ENCODE peak calls at places on chromosome 2, in seven cellular contexts. One of them, this sample, is unnamed.

GRCh38 chr2:100391735-100392515 is 25.5 kb downstream of the CHST10 start:
- DNase-seq in K562: no peak
- DNase-seq in H1: no peak
- DNase-seq in HCT116: no peak
- DNase-seq in GM12878: no peak
- DNase-seq in SK-N-SH: no peak
- DNase-seq in HepG2: no peak
- DNase-seq in this sample: no peak

GRCh38 chr2:1400943-1401735 is 12.1 kb upstream of the TPO start:
- DNase-seq in K562: no peak
- DNase-seq in H1: no peak
- DNase-seq in HCT116: no peak
- DNase-seq in GM12878: no peak
- DNase-seq in SK-N-SH: no peak
- DNase-seq in HepG2: no peak
- DNase-seq in this sample: no peak

GRCh38 chr2:229003256-229003655 is 267.8 kb downstream of the PID1 start:
- DNase-seq in K562: no peak
- DNase-seq in H1: no peak
- DNase-seq in HCT116: no peak
- DNase-seq in GM12878: no peak
- DNase-seq in SK-N-SH: no peak
- DNase-seq in HepG2: no peak
- DNase-seq in this sample: no peak

GRCh38 chr2:241947876-241948275 is 78.3 kb downstream of the RTP5 start:
- DNase-seq in K562: no peak
- DNase-seq in H1: no peak
- DNase-seq in HCT116: no peak
- DNase-seq in GM12878: no peak
- DNase-seq in SK-N-SH: no peak
- DNase-seq in HepG2: no peak
- DNase-seq in this sample: no peak

GRCh38 chr2:64700133-64700809 is 46.6 kb upstream of the SERTAD2 start:
- DNase-seq in K562: no peak
- DNase-seq in H1: no peak
- DNase-seq in HCT116: no peak
- DNase-seq in GM12878: peak
- DNase-seq in SK-N-SH: no peak
- DNase-seq in HepG2: no peak
- DNase-seq in this sample: no peak

GRCh38 chr2:24489942-24490673 is 946 bp upstream of the NCOA1 start:
- DNase-seq in K562: no peak
- DNase-seq in H1: peak
- DNase-seq in HCT116: no peak
- DNase-seq in GM12878: no peak
- DNase-seq in SK-N-SH: peak
- DNase-seq in HepG2: peak
- DNase-seq in this sample: peak

GRCh38 chr2:239569401-239570090 is 168.7 kb upstream of the HDAC4 start:
- DNase-seq in K562: no peak
- DNase-seq in H1: no peak
- DNase-seq in HCT116: no peak
- DNase-seq in GM12878: no peak
- DNase-seq in SK-N-SH: no peak
- DNase-seq in HepG2: no peak
- DNase-seq in this sample: no peak

GRCh38 chr2:23380562-23381065 is 4.4 kb upstream of the KLHL29 start:
- DNase-seq in K562: no peak
- DNase-seq in H1: no peak
- DNase-seq in HCT116: no peak
- DNase-seq in GM12878: peak
- DNase-seq in SK-N-SH: no peak
- DNase-seq in HepG2: no peak
- DNase-seq in this sample: no peak

GRCh38 chr2:200406379-200406778 is 99.9 kb downstream of the SPATS2L start:
- DNase-seq in K562: no peak
- DNase-seq in H1: no peak
- DNase-seq in HCT116: no peak
- DNase-seq in GM12878: no peak
- DNase-seq in SK-N-SH: no peak
- DNase-seq in HepG2: peak
- DNase-seq in this sample: no peak

GRCh38 chr2:163709270-163709669 is 26.5 kb downstream of the FIGN start:
- DNase-seq in K562: no peak
- DNase-seq in H1: no peak
- DNase-seq in HCT116: no peak
- DNase-seq in GM12878: no peak
- DNase-seq in SK-N-SH: no peak
- DNase-seq in HepG2: no peak
- DNase-seq in this sample: no peak

GRCh38 chr2:95297639-95298395 is 670 bp downstream of the KCNIP3 start:
- DNase-seq in K562: no peak
- DNase-seq in H1: no peak
- DNase-seq in HCT116: no peak
- DNase-seq in GM12878: no peak
- DNase-seq in SK-N-SH: no peak
- DNase-seq in HepG2: no peak
- DNase-seq in this sample: no peak
- TF ChIP-seq JUND in K562: no peak
- TF ChIP-seq JUND in H1: no peak
- TF ChIP-seq JUND in HCT116: no peak
- TF ChIP-seq JUND in GM12878: no peak
- TF ChIP-seq JUND in SK-N-SH: no peak
- TF ChIP-seq JUND in HepG2: no peak
- TF ChIP-seq JUND in this sample: no peak

GRCh38 chr2:117832905-117833613 is 18.6 kb downstream of the DDX18 start:
- DNase-seq in K562: no peak
- DNase-seq in H1: no peak
- DNase-seq in HCT116: no peak
- DNase-seq in GM12878: no peak
- DNase-seq in SK-N-SH: no peak
- DNase-seq in HepG2: no peak
- DNase-seq in this sample: peak

GRCh38 chr2:117833911-117834310 is 19.4 kb downstream of the DDX18 start:
- DNase-seq in K562: no peak
- DNase-seq in H1: no peak
- DNase-seq in HCT116: no peak
- DNase-seq in GM12878: no peak
- DNase-seq in SK-N-SH: no peak
- DNase-seq in HepG2: no peak
- DNase-seq in this sample: no peak

GRCh38 chr2:117832332-117832731 is 17.8 kb downstream of the DDX18 start:
- DNase-seq in K562: no peak
- DNase-seq in H1: no peak
- DNase-seq in HCT116: no peak
- DNase-seq in GM12878: no peak
- DNase-seq in SK-N-SH: no peak
- DNase-seq in HepG2: no peak
- DNase-seq in this sample: no peak

GRCh38 chr2:117834992-117835391 is 20.5 kb downstream of the DDX18 start:
- DNase-seq in K562: no peak
- DNase-seq in H1: no peak
- DNase-seq in HCT116: no peak
- DNase-seq in GM12878: no peak
- DNase-seq in SK-N-SH: peak
- DNase-seq in HepG2: no peak
- DNase-seq in this sample: no peak

DNA sequence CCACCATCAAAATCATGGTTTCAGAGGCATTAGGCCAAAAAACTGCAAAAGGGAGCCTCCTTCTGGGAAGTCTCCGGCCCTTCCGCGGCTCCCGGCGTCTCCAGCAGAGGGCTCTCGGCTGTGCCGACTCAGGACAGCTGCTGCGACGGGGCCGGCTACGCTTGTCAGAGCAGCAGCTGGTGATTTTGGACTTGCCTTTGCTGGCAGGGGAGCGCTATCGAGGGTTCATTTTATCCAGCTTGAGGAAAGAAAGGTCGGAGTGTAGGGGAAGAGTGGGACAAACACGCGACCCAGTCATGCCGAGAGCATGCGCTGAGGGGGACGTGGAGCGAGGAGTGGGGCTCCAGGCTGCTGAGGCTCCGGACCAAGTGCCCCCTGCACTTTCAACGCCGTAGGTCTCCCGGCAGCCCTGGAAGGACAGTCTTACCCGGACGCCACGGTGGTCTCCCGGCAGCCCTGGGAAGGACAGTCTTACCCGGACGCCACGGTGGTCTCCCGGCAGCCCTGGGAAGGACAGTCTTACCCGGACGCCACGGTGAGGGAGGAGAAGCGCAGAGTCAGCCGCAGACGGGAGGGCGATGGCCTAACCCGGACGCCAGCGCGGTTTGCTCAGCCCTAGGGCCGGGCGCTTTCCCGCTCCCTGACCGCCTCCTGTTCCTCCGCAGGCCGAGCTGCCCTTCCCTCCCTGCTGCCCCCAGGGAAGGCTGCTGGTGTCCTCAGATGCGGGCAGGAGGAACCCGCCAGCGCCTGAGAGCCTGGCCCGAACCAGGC is 21.7 kb downstream of the DDX18 start:
- DNase-seq in K562: peak
- DNase-seq in H1: peak
- DNase-seq in HCT116: no peak
- DNase-seq in GM12878: no peak
- DNase-seq in SK-N-SH: peak
- DNase-seq in HepG2: peak
- DNase-seq in this sample: peak
- TF ChIP-seq JUND in K562: no peak
- TF ChIP-seq JUND in H1: no peak
- TF ChIP-seq JUND in HCT116: no peak
- TF ChIP-seq JUND in GM12878: no peak
- TF ChIP-seq JUND in SK-N-SH: no peak
- TF ChIP-seq JUND in HepG2: no peak
- TF ChIP-seq JUND in this sample: no peak

DNA sequence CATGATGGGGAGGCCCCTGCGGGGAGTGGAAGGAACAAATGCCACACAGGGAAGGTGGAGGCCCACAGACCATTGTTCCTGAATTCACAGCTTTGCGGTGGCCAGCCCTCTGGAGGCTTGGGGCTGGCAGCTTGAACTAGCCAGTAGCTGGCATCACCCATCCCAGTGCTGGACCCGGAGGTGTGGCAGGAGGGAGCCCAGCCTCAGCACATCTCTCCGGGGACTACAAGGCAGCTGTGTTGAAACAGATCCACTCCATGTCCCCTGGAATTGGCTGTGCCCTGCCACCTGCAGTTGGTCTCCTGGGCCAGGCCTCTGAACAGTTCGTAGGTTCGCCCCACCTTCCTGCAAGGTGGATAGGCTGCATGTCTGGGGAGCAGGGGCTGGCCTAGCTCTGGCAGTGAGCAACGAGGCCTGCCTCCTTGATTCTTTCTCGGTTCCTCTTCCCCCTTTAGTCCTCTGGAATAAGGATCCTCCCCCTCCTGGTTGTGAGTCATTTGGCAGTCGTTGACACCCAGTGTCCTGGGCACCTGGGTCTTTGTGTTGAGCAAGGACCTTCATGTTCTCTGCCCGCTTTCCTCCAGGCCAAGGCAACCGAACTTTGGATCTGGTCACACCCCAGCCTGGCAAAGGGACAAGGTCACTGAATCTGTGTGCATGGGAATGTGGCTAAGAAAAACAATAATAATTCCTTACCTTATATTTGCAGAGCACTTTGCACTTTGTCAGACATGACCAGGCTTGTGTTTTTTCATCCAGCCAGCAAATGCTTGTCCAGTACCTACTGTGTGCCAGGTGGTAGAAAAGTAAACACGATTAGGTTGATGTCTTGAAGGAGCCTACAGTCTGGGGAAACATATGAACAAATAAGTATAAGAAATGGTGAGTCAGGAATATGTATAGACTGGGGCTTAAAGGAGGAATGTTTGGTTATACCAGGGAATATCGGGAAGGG is 55.0 kb upstream of the MCFD2 start:
- DNase-seq in K562: no peak
- DNase-seq in H1: no peak
- DNase-seq in HCT116: no peak
- DNase-seq in GM12878: no peak
- DNase-seq in SK-N-SH: no peak
- DNase-seq in HepG2: peak
- DNase-seq in this sample: no peak
- TF ChIP-seq JUND in K562: peak
- TF ChIP-seq JUND in H1: no peak
- TF ChIP-seq JUND in HCT116: peak
- TF ChIP-seq JUND in GM12878: no peak
- TF ChIP-seq JUND in SK-N-SH: no peak
- TF ChIP-seq JUND in HepG2: no peak
- TF ChIP-seq JUND in this sample: no peak

GRCh38 chr2:234672498-234673150 is 175.7 kb upstream of the ARL4C start:
- DNase-seq in K562: no peak
- DNase-seq in H1: peak
- DNase-seq in HCT116: no peak
- DNase-seq in GM12878: no peak
- DNase-seq in SK-N-SH: no peak
- DNase-seq in HepG2: no peak
- DNase-seq in this sample: no peak

GRCh38 chr2:234676109-234676858 is 179.4 kb upstream of the ARL4C start:
- DNase-seq in K562: no peak
- DNase-seq in H1: no peak
- DNase-seq in HCT116: no peak
- DNase-seq in GM12878: no peak
- DNase-seq in SK-N-SH: no peak
- DNase-seq in HepG2: peak
- DNase-seq in this sample: no peak

GRCh38 chr2:234674781-234675201 is 177.9 kb upstream of the ARL4C start:
- DNase-seq in K562: no peak
- DNase-seq in H1: no peak
- DNase-seq in HCT116: no peak
- DNase-seq in GM12878: no peak
- DNase-seq in SK-N-SH: no peak
- DNase-seq in HepG2: peak
- DNase-seq in this sample: peak

GRCh38 chr2:234673501-234673900 is 176.6 kb upstream of the ARL4C start:
- DNase-seq in K562: no peak
- DNase-seq in H1: no peak
- DNase-seq in HCT116: no peak
- DNase-seq in GM12878: no peak
- DNase-seq in SK-N-SH: no peak
- DNase-seq in HepG2: no peak
- DNase-seq in this sample: no peak

DNA sequence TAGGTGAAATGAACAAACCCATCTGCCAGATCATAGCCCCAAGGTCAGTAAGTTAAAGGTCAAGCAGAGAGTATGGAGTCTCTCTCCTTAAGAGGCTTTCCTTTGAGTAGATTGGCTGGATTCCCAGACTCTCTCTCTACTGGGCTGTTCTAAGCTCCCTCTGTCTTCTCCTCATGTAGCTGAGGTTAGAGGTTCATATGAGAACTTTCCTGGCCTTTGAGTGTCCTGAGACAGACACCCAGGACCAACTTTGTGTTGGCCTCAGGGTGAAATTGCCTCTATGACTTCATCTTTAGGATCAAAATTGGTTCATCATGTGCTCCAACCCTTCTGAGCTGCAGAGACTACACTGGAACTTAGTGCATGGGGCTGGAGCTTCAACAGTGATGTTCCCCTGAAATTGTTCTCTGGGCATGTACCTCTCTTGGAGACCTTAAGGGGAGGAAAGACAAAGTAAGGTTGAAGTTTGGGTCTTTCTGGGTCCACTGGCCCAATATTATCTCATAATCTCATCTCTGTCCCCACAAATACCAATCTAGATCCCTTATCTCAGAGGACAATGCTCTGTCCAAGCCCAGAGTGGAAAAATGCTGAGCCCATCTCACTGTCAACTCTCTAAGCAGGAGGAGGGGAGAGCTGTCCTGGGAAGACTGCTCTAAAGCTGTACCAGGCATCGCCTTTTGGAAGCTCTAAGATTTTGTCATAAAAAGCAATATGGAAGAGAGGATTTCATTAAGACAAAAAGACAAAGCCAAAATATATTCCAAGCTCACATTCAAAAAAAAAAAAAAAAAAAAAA is 177.3 kb upstream of the ARL4C start:
- DNase-seq in K562: no peak
- DNase-seq in H1: no peak
- DNase-seq in HCT116: no peak
- DNase-seq in GM12878: no peak
- DNase-seq in SK-N-SH: no peak
- DNase-seq in HepG2: no peak
- DNase-seq in this sample: no peak
- TF ChIP-seq JUND in K562: no peak
- TF ChIP-seq JUND in H1: no peak
- TF ChIP-seq JUND in HCT116: no peak
- TF ChIP-seq JUND in GM12878: no peak
- TF ChIP-seq JUND in SK-N-SH: no peak
- TF ChIP-seq JUND in HepG2: no peak
- TF ChIP-seq JUND in this sample: no peak